ENCODE peak calls at places on chromosomes 2 and 18, in seven cellular contexts. One of them, this sample, is unnamed.

GRCh38 chr18:51405683-51406477 is 208.4 kb upstream of the MEX3C start:
- DNase-seq in NB4: no peak
- DNase-seq in fibroblast of mammary gland: no peak
- DNase-seq in transverse colon: no peak
- DNase-seq in heart right ventricle: no peak
- DNase-seq in BJ: no peak
- DNase-seq in kidney epithelial cell: no peak
- DNase-seq in this sample: no peak

GRCh38 chr2:109352066-109352897 is 223.3 kb downstream of the SH3RF3 start:
- DNase-seq in heart right ventricle: no peak
- DNase-seq in transverse colon: no peak
- DNase-seq in BJ: no peak
- DNase-seq in kidney epithelial cell: no peak
- DNase-seq in NB4: no peak
- DNase-seq in fibroblast of mammary gland: no peak
- DNase-seq in this sample: no peak

GRCh38 chr2:184006998-184007397 is 591.3 kb upstream of the ZNF804A start:
- DNase-seq in kidney epithelial cell: no peak
- DNase-seq in NB4: no peak
- DNase-seq in fibroblast of mammary gland: no peak
- DNase-seq in BJ: no peak
- DNase-seq in heart right ventricle: no peak
- DNase-seq in transverse colon: peak
- DNase-seq in this sample: no peak

GRCh38 chr2:95388878-95389255 is 13.6 kb upstream of the FAHD2A start:
- DNase-seq in NB4: no peak
- DNase-seq in kidney epithelial cell: no peak
- DNase-seq in transverse colon: no peak
- DNase-seq in fibroblast of mammary gland: no peak
- DNase-seq in heart right ventricle: no peak
- DNase-seq in BJ: no peak
- DNase-seq in this sample: no peak

GRCh38 chr2:129334128-129334527 is 645.3 kb upstream of the RAB6C start:
- DNase-seq in heart right ventricle: no peak
- DNase-seq in BJ: no peak
- DNase-seq in kidney epithelial cell: no peak
- DNase-seq in transverse colon: no peak
- DNase-seq in fibroblast of mammary gland: no peak
- DNase-seq in NB4: no peak
- DNase-seq in this sample: no peak

GRCh38 chr2:212712466-212712865 is 173.9 kb upstream of the ERBB4 start:
- DNase-seq in BJ: no peak
- DNase-seq in kidney epithelial cell: no peak
- DNase-seq in heart right ventricle: no peak
- DNase-seq in transverse colon: no peak
- DNase-seq in fibroblast of mammary gland: no peak
- DNase-seq in NB4: no peak
- DNase-seq in this sample: no peak

GRCh38 chr2:41145066-41145465 is 693.2 kb upstream of the SLC8A1 start:
- DNase-seq in kidney epithelial cell: no peak
- DNase-seq in fibroblast of mammary gland: no peak
- DNase-seq in BJ: no peak
- DNase-seq in transverse colon: no peak
- DNase-seq in NB4: no peak
- DNase-seq in heart right ventricle: no peak
- DNase-seq in this sample: no peak

GRCh38 chr2:51469102-51469501 is 437.2 kb upstream of the NRXN1 start:
- DNase-seq in transverse colon: no peak
- DNase-seq in NB4: no peak
- DNase-seq in heart right ventricle: no peak
- DNase-seq in fibroblast of mammary gland: no peak
- DNase-seq in kidney epithelial cell: no peak
- DNase-seq in BJ: no peak
- DNase-seq in this sample: no peak

GRCh38 chr18:79625924-79626561 is 53.6 kb upstream of the CTDP1 start:
- DNase-seq in kidney epithelial cell: no peak
- DNase-seq in NB4: no peak
- DNase-seq in BJ: no peak
- DNase-seq in transverse colon: no peak
- DNase-seq in heart right ventricle: no peak
- DNase-seq in fibroblast of mammary gland: no peak
- DNase-seq in this sample: no peak

GRCh38 chr18:3773303-3773702 is 323.3 kb downstream of the TGIF1 start:
- DNase-seq in heart right ventricle: no peak
- DNase-seq in kidney epithelial cell: no peak
- DNase-seq in fibroblast of mammary gland: peak
- DNase-seq in BJ: no peak
- DNase-seq in NB4: no peak
- DNase-seq in transverse colon: no peak
- DNase-seq in this sample: no peak
- TF ChIP-seq CTCF in heart right ventricle: no peak
- TF ChIP-seq CTCF in kidney epithelial cell: no peak
- TF ChIP-seq CTCF in fibroblast of mammary gland: peak
- TF ChIP-seq CTCF in BJ: peak
- TF ChIP-seq CTCF in NB4: no peak
- TF ChIP-seq CTCF in transverse colon: no peak
- TF ChIP-seq CTCF in this sample: no peak

GRCh38 chr2:19351499-19351898 is 6.9 kb downstream of the OSR1 start:
- DNase-seq in fibroblast of mammary gland: no peak
- DNase-seq in transverse colon: no peak
- DNase-seq in kidney epithelial cell: no peak
- DNase-seq in heart right ventricle: no peak
- DNase-seq in BJ: no peak
- DNase-seq in NB4: no peak
- DNase-seq in this sample: no peak
- H3K4me3 ChIP-seq in fibroblast of mammary gland: no peak
- H3K4me3 ChIP-seq in transverse colon: no peak
- H3K4me3 ChIP-seq in kidney epithelial cell: no peak
- H3K4me3 ChIP-seq in heart right ventricle: peak
- H3K4me3 ChIP-seq in BJ: no peak
- H3K4me3 ChIP-seq in NB4: no peak
- H3K4me3 ChIP-seq in this sample: no peak

GRCh38 chr2:72330673-72331072 is 183.0 kb upstream of the CYP26B1 start:
- DNase-seq in BJ: no peak
- DNase-seq in kidney epithelial cell: no peak
- DNase-seq in NB4: no peak
- DNase-seq in fibroblast of mammary gland: no peak
- DNase-seq in heart right ventricle: no peak
- DNase-seq in transverse colon: no peak
- DNase-seq in this sample: no peak

GRCh38 chr2:72326759-72327158 is 179.1 kb upstream of the CYP26B1 start:
- DNase-seq in BJ: no peak
- DNase-seq in fibroblast of mammary gland: peak
- DNase-seq in heart right ventricle: no peak
- DNase-seq in NB4: no peak
- DNase-seq in transverse colon: no peak
- DNase-seq in kidney epithelial cell: no peak
- DNase-seq in this sample: no peak

DNA sequence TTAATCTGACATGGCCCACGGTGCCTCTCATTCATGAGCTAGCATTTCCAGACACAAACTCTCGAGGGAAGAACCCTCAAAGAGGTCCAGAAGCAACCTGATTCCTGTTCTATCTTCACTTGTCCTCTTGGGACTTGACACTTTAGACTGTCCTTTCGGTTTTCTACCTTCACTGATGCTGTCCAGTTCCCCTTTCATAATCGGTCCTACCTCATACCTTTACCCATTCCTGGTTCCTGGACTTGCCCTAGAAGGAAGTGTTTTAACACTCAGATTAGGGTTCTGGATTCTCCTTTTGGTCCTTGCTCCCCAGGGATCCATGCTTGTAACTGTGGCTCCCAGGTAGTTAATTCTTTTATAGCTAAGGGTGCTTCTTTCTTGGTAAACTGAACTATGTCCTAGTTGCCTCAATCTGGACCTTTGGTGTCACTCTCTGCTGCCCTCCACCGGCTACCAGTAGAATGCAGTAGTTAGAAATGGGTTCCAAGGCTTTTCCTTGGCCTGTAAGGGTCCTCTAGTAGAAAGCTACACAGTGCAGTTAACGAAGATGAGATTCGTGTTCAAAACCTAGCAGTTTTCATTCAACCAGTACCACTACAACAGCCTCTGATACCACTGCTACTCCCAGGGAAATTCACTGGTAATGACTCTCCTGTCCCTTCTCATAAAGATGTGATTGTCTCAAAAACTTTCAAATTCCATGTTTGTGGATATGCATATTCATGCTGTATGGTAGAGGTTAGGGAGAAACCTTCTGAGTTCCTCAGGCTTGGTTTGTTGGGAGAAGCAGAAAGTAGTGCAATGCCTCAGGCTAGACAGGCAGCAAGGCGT is 178.1 kb upstream of the CYP26B1 start:
- DNase-seq in transverse colon: peak
- DNase-seq in heart right ventricle: no peak
- DNase-seq in NB4: peak
- DNase-seq in fibroblast of mammary gland: peak
- DNase-seq in BJ: no peak
- DNase-seq in kidney epithelial cell: no peak
- DNase-seq in this sample: no peak
- TF ChIP-seq CTCF in transverse colon: peak
- TF ChIP-seq CTCF in heart right ventricle: peak
- TF ChIP-seq CTCF in NB4: peak
- TF ChIP-seq CTCF in fibroblast of mammary gland: peak
- TF ChIP-seq CTCF in BJ: peak
- TF ChIP-seq CTCF in kidney epithelial cell: peak
- TF ChIP-seq CTCF in this sample: peak

DNA sequence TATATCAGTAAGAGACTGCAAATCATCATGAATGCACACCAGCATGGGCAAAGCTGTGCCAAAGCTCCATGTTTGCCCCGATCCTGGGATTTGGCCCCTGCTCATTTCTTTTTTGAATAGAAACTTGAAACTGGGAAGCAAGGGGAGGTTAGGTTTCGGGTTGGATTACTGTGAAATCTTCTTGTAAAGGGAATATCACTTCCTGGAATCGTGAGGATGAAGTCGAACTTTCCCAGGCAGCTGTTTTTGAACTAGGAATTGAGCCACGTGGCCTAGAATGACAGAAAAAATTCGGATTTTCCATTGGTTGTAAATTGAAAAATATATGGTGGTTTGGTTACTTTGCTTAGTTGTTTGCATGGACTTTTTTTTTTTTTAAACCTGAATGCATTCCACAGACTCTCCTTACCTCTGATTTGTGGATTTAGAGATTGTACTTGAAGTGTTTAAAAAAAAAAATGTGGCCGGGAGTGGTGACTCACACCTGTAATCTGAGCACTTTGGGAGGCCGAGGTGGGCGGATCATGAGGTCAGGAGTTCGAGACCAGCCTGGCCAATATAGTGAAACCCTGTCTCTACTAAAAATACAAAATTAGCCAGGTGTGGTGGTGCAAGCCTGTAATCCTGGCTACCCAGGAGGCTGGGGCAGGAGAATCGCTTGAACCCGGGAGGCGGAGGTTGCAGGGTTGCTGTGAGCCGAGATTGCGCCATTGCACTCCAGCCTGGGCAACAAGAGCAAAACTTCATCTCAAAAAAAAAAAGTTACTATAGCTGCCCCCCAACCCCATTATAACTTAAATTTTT is 32.1 kb downstream of the GRHL1 start:
- DNase-seq in BJ: peak
- DNase-seq in kidney epithelial cell: no peak
- DNase-seq in fibroblast of mammary gland: peak
- DNase-seq in heart right ventricle: no peak
- DNase-seq in NB4: no peak
- DNase-seq in transverse colon: no peak
- DNase-seq in this sample: no peak
- H3K4me3 ChIP-seq in BJ: no peak
- H3K4me3 ChIP-seq in kidney epithelial cell: no peak
- H3K4me3 ChIP-seq in fibroblast of mammary gland: no peak
- H3K4me3 ChIP-seq in heart right ventricle: no peak
- H3K4me3 ChIP-seq in NB4: no peak
- H3K4me3 ChIP-seq in transverse colon: no peak
- H3K4me3 ChIP-seq in this sample: no peak

GRCh38 chr2:43560231-43560547 is 35.6 kb downstream of the THADA start:
- DNase-seq in NB4: no peak
- DNase-seq in BJ: no peak
- DNase-seq in kidney epithelial cell: no peak
- DNase-seq in heart right ventricle: no peak
- DNase-seq in transverse colon: no peak
- DNase-seq in fibroblast of mammary gland: no peak
- DNase-seq in this sample: no peak
- TF ChIP-seq CTCF in NB4: no peak
- TF ChIP-seq CTCF in BJ: no peak
- TF ChIP-seq CTCF in kidney epithelial cell: no peak
- TF ChIP-seq CTCF in heart right ventricle: no peak
- TF ChIP-seq CTCF in transverse colon: no peak
- TF ChIP-seq CTCF in fibroblast of mammary gland: no peak
- TF ChIP-seq CTCF in this sample: no peak

GRCh38 chr2:4221845-4222244 is 518.5 kb downstream of the DCDC2C start:
- DNase-seq in NB4: no peak
- DNase-seq in BJ: no peak
- DNase-seq in heart right ventricle: no peak
- DNase-seq in fibroblast of mammary gland: no peak
- DNase-seq in transverse colon: no peak
- DNase-seq in kidney epithelial cell: no peak
- DNase-seq in this sample: no peak

GRCh38 chr2:4221434-4221833 is 518.1 kb downstream of the DCDC2C start:
- DNase-seq in fibroblast of mammary gland: no peak
- DNase-seq in transverse colon: no peak
- DNase-seq in heart right ventricle: no peak
- DNase-seq in NB4: no peak
- DNase-seq in BJ: no peak
- DNase-seq in kidney epithelial cell: no peak
- DNase-seq in this sample: no peak

GRCh38 chr2:4219121-4219520 is 515.7 kb downstream of the DCDC2C start:
- DNase-seq in BJ: no peak
- DNase-seq in kidney epithelial cell: no peak
- DNase-seq in fibroblast of mammary gland: no peak
- DNase-seq in heart right ventricle: no peak
- DNase-seq in transverse colon: no peak
- DNase-seq in NB4: no peak
- DNase-seq in this sample: no peak

GRCh38 chr2:4217737-4218136 is 514.4 kb downstream of the DCDC2C start:
- DNase-seq in fibroblast of mammary gland: no peak
- DNase-seq in kidney epithelial cell: no peak
- DNase-seq in transverse colon: no peak
- DNase-seq in NB4: no peak
- DNase-seq in heart right ventricle: no peak
- DNase-seq in BJ: no peak
- DNase-seq in this sample: no peak

GRCh38 chr2:4219571-4219970 is 516.2 kb downstream of the DCDC2C start:
- DNase-seq in transverse colon: no peak
- DNase-seq in BJ: no peak
- DNase-seq in NB4: no peak
- DNase-seq in heart right ventricle: no peak
- DNase-seq in kidney epithelial cell: peak
- DNase-seq in fibroblast of mammary gland: no peak
- DNase-seq in this sample: no peak
- H3K4me3 ChIP-seq in transverse colon: no peak
- H3K4me3 ChIP-seq in BJ: no peak
- H3K4me3 ChIP-seq in NB4: no peak
- H3K4me3 ChIP-seq in heart right ventricle: no peak
- H3K4me3 ChIP-seq in kidney epithelial cell: no peak
- H3K4me3 ChIP-seq in fibroblast of mammary gland: no peak
- H3K4me3 ChIP-seq in this sample: no peak

DNA sequence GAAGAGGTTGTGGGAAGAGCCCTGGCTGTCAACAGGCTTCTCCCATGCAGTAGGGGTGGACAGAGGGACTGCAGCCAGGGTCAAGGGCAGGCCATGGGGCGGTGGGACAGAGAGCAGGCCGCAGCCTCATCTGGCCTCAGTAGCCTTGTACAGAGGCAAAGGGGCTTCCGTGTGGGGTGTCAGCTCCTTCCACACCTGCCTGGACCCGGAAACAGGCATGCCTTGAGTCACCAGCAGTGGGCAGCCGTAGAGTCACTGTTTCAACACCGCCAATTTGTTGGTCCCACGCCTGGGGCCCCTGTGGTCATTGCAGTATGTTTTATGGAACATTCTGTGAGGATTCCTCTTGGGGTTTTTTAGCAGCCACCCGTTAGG is 173.0 kb downstream of the SMAD7 start:
- DNase-seq in BJ: no peak
- DNase-seq in heart right ventricle: no peak
- DNase-seq in kidney epithelial cell: no peak
- DNase-seq in NB4: peak
- DNase-seq in transverse colon: no peak
- DNase-seq in fibroblast of mammary gland: peak
- DNase-seq in this sample: no peak
- TF ChIP-seq CTCF in BJ: no peak
- TF ChIP-seq CTCF in heart right ventricle: no peak
- TF ChIP-seq CTCF in kidney epithelial cell: no peak
- TF ChIP-seq CTCF in NB4: no peak
- TF ChIP-seq CTCF in transverse colon: no peak
- TF ChIP-seq CTCF in fibroblast of mammary gland: peak
- TF ChIP-seq CTCF in this sample: peak

This sample was measured in AG09309.